ENCODE peak calls at places on chromosomes 6 and 20, in seven cellular contexts. F is iPS DF 6.9, S is RCC 7860, Z is mammary epithelial cell, G is NCI-H774, H is HTR-8/SVneo, I is WTC11. D is an unnamed sample.

GRCh38 chr6:25215881-25216280 is 63.3 kb upstream of the CARMIL1 start:
- DNase-seq in F (no peak), S (no peak), Z (peak; percentile 32), G (no peak), H (no peak), I (no peak), D (no peak)

GRCh38 chr6:126063512-126064146 is 77.3 kb downstream of the TRMT11 start:
- DNase-seq in F (no peak), S (no peak), Z (no peak), G (no peak), H (no peak), I (no peak), D (no peak)

GRCh38 chr6:67766061-67766460 is 869.0 kb upstream of the ADGRB3 start:
- DNase-seq in F (no peak), S (no peak), Z (no peak), G (no peak), H (no peak), I (no peak), D (no peak)

GRCh38 chr6:116881236-116881635 is 4.2 kb downstream of the RFX6 start:
- DNase-seq in F (no peak), S (no peak), Z (no peak), G (no peak), H (no peak), I (no peak), D (no peak)

GRCh38 chr20:6045566-6045965 is 8.3 kb downstream of the LRRN4 start:
- DNase-seq in F (no peak), S (no peak), Z (peak; percentile 40), G (no peak), H (no peak), I (no peak), D (no peak)

GRCh38 chr6:55578537-55579363 is at the start of gene HMGCLL1:
- DNase-seq in F (peak; percentile 57), S (no peak), Z (peak; percentile 14), G (peak; percentile 63), H (peak; percentile 44), I (peak; percentile 85), D (no peak)

GRCh38 chr20:47854687-47855212 is 69.5 kb upstream of the SULF2 start:
- DNase-seq in F (peak; percentile 70), S (peak; percentile 15), Z (peak; percentile 57), G (peak; percentile 2), H (peak; percentile 85), I (peak; percentile 71), D (peak; percentile 40)

GRCh38 chr20:59812286-59813125 is 120.9 kb downstream of the SYCP2 start:
- DNase-seq in F (no peak), S (no peak), Z (no peak), G (no peak), H (no peak), I (no peak), D (no peak)

GRCh38 chr6:118320652-118321051 is 227.4 kb upstream of the PLN start:
- DNase-seq in F (no peak), S (no peak), Z (no peak), G (no peak), H (no peak), I (no peak), D (no peak)

GRCh38 chr6:83518946-83519489 is 6.7 kb downstream of the PRSS35 start:
- DNase-seq in F (no peak), S (no peak), Z (no peak), G (no peak), H (peak; percentile 10), I (no peak), D (no peak)

D was measured in foreskin keratinocyte.